ENCODE peak calls at places on chromosomes 11 and 22, in nine cellular contexts. R is left ventricle myocardium inferior, W is neuronal stem cell, N is brain microvascular endothelial cell, P is MM.1S, X is adrenal gland, Y is sigmoid colon, C is breast epithelium, B is RWPE1. T is an unnamed sample.

GRCh38 chr11:61969838-61970452 is 2.5 kb upstream of the FTH1 start:
- DNase-seq in R (no peak), C (no peak), X (no peak), B (peak), W (no peak), N (peak), P (no peak), Y (no peak), T (no peak)

GRCh38 chr11:50030193-50030592 is 2.5 kb upstream of the OR4C45 start:
- DNase-seq in P (no peak), X (no peak), Y (no peak), N (no peak), W (no peak), B (no peak), C (no peak), R (no peak), T (no peak)

GRCh38 chr11:57363681-57364080 is 17.3 kb downstream of the PRG3 start:
- DNase-seq in B (no peak), Y (no peak), R (no peak), N (no peak), X (no peak), W (no peak), P (no peak), C (no peak), T (no peak)

GRCh38 chr11:75635009-75635909 is 33.6 kb downstream of the MAP6 start:
- DNase-seq in N (peak), Y (peak), P (peak), R (peak), C (no peak), B (no peak), W (no peak), X (no peak), T (no peak)

GRCh38 chr11:66559141-66559861 is 9.1 kb downstream of the CTSF start:
- DNase-seq in P (no peak), B (no peak), Y (peak), C (no peak), R (peak), X (peak), W (no peak), N (no peak), T (no peak)

GRCh38 chr11:112377946-112378345 is 117.3 kb upstream of the PLET1 start:
- DNase-seq in Y (no peak), C (no peak), N (no peak), W (no peak), X (no peak), R (no peak), B (no peak), P (no peak), T (no peak)

GRCh38 chr11:116432301-116432700 is 340.5 kb downstream of the BUD13 start:
- DNase-seq in R (no peak), W (no peak), P (no peak), N (no peak), X (no peak), B (no peak), Y (no peak), C (no peak), T (no peak)

GRCh38 chr11:6022954-6023353 is 7.6 kb downstream of the OR56A1 start:
- DNase-seq in C (no peak), B (peak), P (peak), X (peak), W (peak), R (no peak), Y (no peak), N (peak), T (peak)

GRCh38 chr11:88246680-88247079 is 71.4 kb upstream of the RAB38 start:
- DNase-seq in B (peak), R (no peak), N (peak), X (peak), W (no peak), C (no peak), Y (no peak), P (no peak), T (no peak)

GRCh38 chr11:128501576-128502549 is 85.5 kb downstream of the ETS1 start:
- DNase-seq in R (peak), W (no peak), Y (no peak), X (no peak), C (no peak), B (no peak), N (peak), P (no peak), T (no peak)

GRCh38 chr11:99069831-99070444 is 49.2 kb downstream of the CNTN5 start:
- DNase-seq in X (peak), P (peak), N (peak), Y (peak), B (no peak), C (peak), R (no peak), W (peak), T (no peak)

GRCh38 chr11:83054904-83055380 is 16.8 kb downstream of the RAB30 start:
- DNase-seq in X (no peak), P (peak), B (peak), C (no peak), R (no peak), Y (no peak), W (no peak), N (no peak), T (no peak)

GRCh38 chr11:110829873-110830272 is 117.6 kb upstream of the ARHGAP20 start:
- DNase-seq in B (no peak), N (no peak), C (no peak), X (no peak), Y (no peak), P (no peak), W (no peak), R (no peak), T (no peak)

GRCh38 chr11:72521672-72522071 is 87.3 kb upstream of the CLPB start:
- DNase-seq in R (no peak), W (no peak), Y (no peak), X (no peak), P (no peak), B (no peak), C (no peak), N (no peak), T (no peak)

GRCh38 chr22:25235547-25236290 is 16.3 kb downstream of the CRYBB2 start:
- DNase-seq in C (peak), Y (no peak), B (peak), W (peak), N (peak), R (peak), X (peak), P (peak), T (peak)

GRCh38 chr22:46897246-46897623 is 134.8 kb downstream of the TBC1D22A start:
- DNase-seq in N (no peak), W (no peak), Y (no peak), C (no peak), P (no peak), B (no peak), R (no peak), X (no peak), T (no peak)

GRCh38 chr22:36998620-36999351 is 20.5 kb downstream of the TST start:
- DNase-seq in C (no peak), Y (no peak), P (no peak), W (no peak), B (peak), X (peak), N (no peak), R (no peak), T (no peak)

GRCh38 chr22:38989461-38989860 is 7.3 kb downstream of the APOBEC3B start:
- DNase-seq in Y (no peak), C (no peak), W (no peak), B (no peak), P (no peak), X (no peak), R (no peak), N (no peak), T (no peak)

GRCh38 chr11:80538040-80538439 is 1097.2 kb upstream of the TENM4 start:
- DNase-seq in C (no peak), W (no peak), P (no peak), B (no peak), X (no peak), N (no peak), Y (no peak), R (no peak), T (no peak)

GRCh38 chr11:19958218-19958617 is 202.1 kb downstream of the DBX1 start:
- DNase-seq in C (no peak), R (no peak), N (no peak), P (no peak), W (no peak), Y (no peak), X (no peak), B (no peak), T (no peak)

GRCh38 chr11:19961225-19961624 is 199.1 kb downstream of the DBX1 start:
- DNase-seq in W (no peak), X (no peak), B (no peak), R (no peak), P (no peak), N (no peak), Y (no peak), C (no peak), T (no peak)

GRCh38 chr11:19957301-19957985 is 202.8 kb downstream of the DBX1 start:
- DNase-seq in P (no peak), W (no peak), B (no peak), X (no peak), N (no peak), Y (no peak), R (no peak), C (no peak), T (no peak)

GRCh38 chr11:19959697-19960096 is 200.6 kb downstream of the DBX1 start:
- DNase-seq in X (no peak), B (no peak), P (no peak), W (no peak), C (no peak), N (no peak), Y (no peak), R (no peak), T (no peak)

GRCh38 chr11:19959210-19959609 is 201.1 kb downstream of the DBX1 start:
- DNase-seq in C (no peak), W (no peak), P (no peak), R (no peak), B (no peak), Y (no peak), N (no peak), X (no peak), T (no peak)
- H3K27ac ChIP-seq in C (no peak), W (no peak), P (no peak), R (no peak), B (peak), Y (peak), N (no peak), X (no peak), T (no peak)

DNA sequence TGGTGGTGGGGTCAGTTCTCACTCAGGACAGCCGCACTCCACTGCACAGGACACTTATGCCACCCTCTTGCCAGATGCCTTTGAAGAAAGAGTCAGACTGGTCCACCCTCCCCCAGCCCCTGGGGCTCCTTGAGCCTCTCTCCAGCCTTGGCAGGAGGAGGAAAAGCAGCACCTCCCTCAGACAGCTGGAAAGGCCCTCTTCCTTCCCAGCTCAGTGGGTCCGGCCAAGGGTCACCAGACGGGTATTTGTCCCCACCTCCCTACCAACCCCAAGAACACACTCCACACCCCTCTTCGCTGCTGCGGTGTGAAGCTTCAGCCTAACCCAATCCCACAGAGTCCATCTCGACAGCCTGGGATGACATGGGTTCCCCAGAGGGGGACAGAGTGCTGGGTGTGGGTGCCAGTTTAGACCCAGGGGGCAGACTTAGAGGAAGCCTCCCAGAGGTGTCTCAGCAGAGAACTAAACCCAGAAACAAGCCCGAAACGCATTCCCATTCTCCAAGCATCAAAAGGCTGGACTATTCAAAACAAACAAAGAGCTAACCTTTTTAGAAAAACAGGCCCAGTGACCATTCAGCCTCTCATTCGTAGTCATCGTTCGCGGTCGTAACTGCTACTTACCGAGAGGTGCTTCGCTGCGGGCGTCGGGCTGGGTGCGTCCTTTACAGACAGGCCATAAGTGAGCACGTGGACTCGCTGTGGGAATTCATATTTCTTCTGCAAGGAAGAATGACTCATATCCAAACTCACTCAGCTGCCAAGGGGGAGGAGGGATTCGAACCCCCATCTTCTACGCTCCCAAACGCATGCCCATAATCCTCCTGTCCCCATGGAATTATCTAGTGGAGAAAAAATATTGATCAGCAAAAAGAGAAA is 57.5 kb upstream of the ANO1 start:
- DNase-seq in X (no peak), R (peak), C (peak), N (peak), B (no peak), W (no peak), Y (no peak), P (no peak), T (no peak)
- H3K27ac ChIP-seq in X (no peak), R (peak), C (peak), N (no peak), B (no peak), W (no peak), Y (no peak), P (no peak), T (no peak)

DNA sequence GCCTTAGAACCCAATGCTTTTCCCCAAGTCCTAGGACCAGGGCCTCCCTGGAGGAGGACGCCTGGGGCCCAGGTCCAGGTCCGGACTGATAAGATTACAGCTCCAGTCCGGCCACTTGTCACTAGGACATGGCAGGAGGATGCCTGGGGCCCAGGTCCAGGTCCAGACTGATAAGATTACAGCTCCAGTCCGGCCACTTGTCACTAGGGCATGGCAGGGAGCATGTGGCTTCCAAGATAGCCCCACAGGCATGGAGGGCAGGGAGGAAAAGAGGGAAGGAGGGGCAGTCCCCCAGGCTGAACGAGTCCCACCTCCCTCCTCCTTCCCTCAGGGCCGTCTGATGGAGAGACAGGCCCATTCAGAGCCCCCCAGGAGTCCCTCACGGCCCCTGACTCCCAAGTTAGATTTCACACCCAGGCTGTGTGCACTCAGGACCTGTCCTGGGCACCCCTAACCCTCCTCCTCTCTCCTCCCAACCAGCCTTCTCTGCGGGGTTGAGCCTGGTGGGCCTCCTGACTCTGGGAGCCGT is 1.9 kb downstream of the TSPAN32 start:
- DNase-seq in C (peak), Y (no peak), R (peak), N (no peak), W (no peak), B (no peak), P (no peak), X (no peak), T (no peak)
- H3K27ac ChIP-seq in C (no peak), Y (peak), R (peak), N (no peak), W (no peak), B (no peak), P (no peak), X (no peak), T (no peak)

GRCh38 chr11:64874841-64875240 is 3.6 kb downstream of the EHD1 start:
- DNase-seq in X (no peak), P (no peak), R (no peak), N (no peak), Y (no peak), B (no peak), W (no peak), C (no peak), T (no peak)

GRCh38 chr11:64870893-64871849 is 7.2 kb downstream of the EHD1 start:
- DNase-seq in P (no peak), X (no peak), R (no peak), N (no peak), B (no peak), W (no peak), Y (no peak), C (no peak), T (no peak)

GRCh38 chr11:64870176-64870892 is 8.1 kb downstream of the EHD1 start:
- DNase-seq in P (no peak), C (no peak), B (no peak), N (peak), W (no peak), R (no peak), Y (peak), X (peak), T (no peak)

GRCh38 chr11:64874308-64874707 is 4.1 kb downstream of the EHD1 start:
- DNase-seq in C (no peak), B (no peak), P (no peak), W (no peak), N (no peak), R (no peak), X (no peak), Y (no peak), T (no peak)

DNA sequence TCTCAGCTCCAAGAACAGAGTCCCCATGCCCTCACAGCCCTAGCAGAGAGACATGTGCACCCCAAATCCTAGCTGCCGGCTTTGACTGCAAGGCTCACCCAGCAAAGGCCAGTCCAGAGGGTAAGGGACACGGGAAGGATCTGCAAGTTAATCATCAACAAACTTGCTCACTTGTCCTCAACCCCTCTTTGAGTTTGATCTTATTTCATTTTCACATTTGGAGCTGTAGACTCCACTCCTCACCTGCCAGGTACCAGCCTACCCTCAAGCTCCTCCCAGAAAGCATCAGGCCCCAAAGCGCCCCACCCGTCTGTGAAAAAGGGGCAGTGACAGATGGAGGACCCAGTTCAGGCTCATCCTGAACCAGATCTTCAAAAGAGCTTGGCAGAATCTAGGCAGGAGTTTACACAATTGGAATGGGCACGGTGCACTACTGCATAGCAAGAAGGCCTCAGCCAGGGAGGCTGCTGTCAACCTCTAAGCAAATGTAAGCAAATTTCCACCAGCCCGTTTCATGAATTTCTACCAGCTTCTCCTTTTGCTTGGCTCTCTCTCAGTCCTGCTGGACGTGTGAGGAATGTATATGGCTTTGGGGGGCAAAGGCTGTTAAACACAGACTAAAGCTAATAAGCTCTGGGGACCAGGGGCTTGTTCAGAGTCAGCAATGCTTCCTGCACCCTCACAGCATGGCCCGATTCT is 5.5 kb downstream of the EHD1 start:
- DNase-seq in Y (no peak), X (no peak), C (no peak), R (no peak), B (no peak), P (no peak), W (no peak), N (no peak), T (no peak)
- H3K27ac ChIP-seq in Y (peak), X (no peak), C (no peak), R (peak), B (peak), P (no peak), W (no peak), N (no peak), T (no peak)

GRCh38 chr11:125163431-125164011 is 1.0 kb upstream of the PKNOX2 start:
- DNase-seq in P (no peak), B (no peak), Y (peak), X (no peak), R (no peak), N (no peak), W (peak), C (no peak), T (no peak)
- H3K27ac ChIP-seq in P (no peak), B (no peak), Y (peak), X (no peak), R (peak), N (no peak), W (peak), C (no peak), T (peak)

DNA sequence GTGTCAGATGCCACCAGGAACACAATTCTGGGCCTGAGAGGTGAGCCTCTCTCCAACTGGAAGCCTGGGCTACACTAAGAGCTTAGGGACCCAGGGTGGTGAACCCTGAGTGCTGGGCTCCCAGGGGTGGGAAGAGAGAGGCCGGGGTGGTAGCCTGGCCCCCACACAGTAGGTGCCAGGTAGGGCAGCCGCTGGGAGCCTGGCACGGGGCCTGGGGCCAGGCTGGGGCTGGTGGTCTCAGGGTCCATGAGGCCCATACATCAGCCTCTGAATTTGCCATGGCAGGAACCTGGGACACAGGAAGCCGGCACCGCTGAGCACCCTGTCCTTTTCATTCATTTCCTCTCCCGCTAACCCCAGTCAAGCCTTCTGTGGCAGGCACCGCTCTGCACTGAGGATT is 8.5 kb downstream of the MYEOV start:
- DNase-seq in C (no peak), B (no peak), X (no peak), N (no peak), W (no peak), R (no peak), P (no peak), Y (no peak), T (no peak)
- H3K27ac ChIP-seq in C (peak), B (peak), X (no peak), N (peak), W (no peak), R (peak), P (no peak), Y (no peak), T (no peak)

GRCh38 chr11:10575346-10575745 is 6.9 kb upstream of the LYVE1 start:
- DNase-seq in X (no peak), C (no peak), N (no peak), P (no peak), Y (no peak), W (no peak), R (no peak), B (no peak), T (no peak)
- H3K27ac ChIP-seq in X (no peak), C (no peak), N (no peak), P (no peak), Y (no peak), W (no peak), R (no peak), B (no peak), T (no peak)

T was measured in prostate gland.